ENCODE peak calls at places on chromosomes 6 and 20, in nine cellular contexts. G is HT1080; L is stimulated activated effector memory CD8-positive, alpha-beta T cell treated with anti-CD3 and anti-CD28 coated beads, Interleukin-12 subunit alpha, Interleukin-12 subunit beta, amount 100 ng/mL, for 72 hours; U is CD4-positive, alpha-beta memory T cell; M is putamen; Y is GM04504; J is AG08396; N is C1 segment of cervical spinal cord; I is activated CD4-positive, alpha-beta T cell treated with anti-CD3 and anti-CD28 coated beads, Interleukin-2, amount 10 ng/mL, durations not matched to agents 7 days and 5 days. D is an unnamed sample.

GRCh38 chr6:106060167-106060566 is 26.0 kb upstream of the PRDM1 start:
- DNase-seq in Y (no peak), U (no peak), M (no peak), J (no peak), G (no peak), L (no peak), N (no peak), I (no peak), D (no peak)

GRCh38 chr20:214383-214782 is 12.7 kb upstream of the DEFB129 start:
- DNase-seq in U (no peak), J (no peak), Y (no peak), L (no peak), I (no peak), M (no peak), N (no peak), G (no peak), D (no peak)

GRCh38 chr6:14119764-14120163 is 2.2 kb downstream of the CD83 start:
- DNase-seq in J (no peak), M (no peak), N (no peak), G (no peak), Y (no peak), I (no peak), U (no peak), L (no peak), D (no peak)

GRCh38 chr6:81786159-81786558 is 33.7 kb upstream of the TENT5A start:
- DNase-seq in L (no peak), N (no peak), G (no peak), U (no peak), Y (no peak), M (no peak), J (no peak), I (no peak), D (peak)

GRCh38 chr6:28940859-28941680 is 17.3 kb upstream of the TRIM27 start:
- DNase-seq in N (peak), U (peak), G (peak), I (peak), Y (no peak), M (peak), L (peak), J (peak), D (peak)

GRCh38 chr6:136920216-136920857 is 1.8 kb upstream of the SLC35D3 start:
- DNase-seq in I (no peak), G (no peak), Y (no peak), J (no peak), N (no peak), U (no peak), L (no peak), M (no peak), D (no peak)

GRCh38 chr6:11815231-11815630 is 36.6 kb upstream of the ADTRP start:
- DNase-seq in L (no peak), M (no peak), Y (no peak), J (peak), I (no peak), G (peak), U (no peak), N (no peak), D (no peak)

GRCh38 chr20:50333131-50333530 is 142.5 kb downstream of the CEBPB start:
- DNase-seq in U (no peak), N (no peak), L (no peak), M (no peak), J (no peak), Y (no peak), I (no peak), G (no peak), D (no peak)

GRCh38 chr6:79672631-79673065 is 41.5 kb downstream of the SH3BGRL2 start:
- DNase-seq in Y (no peak), J (peak), U (no peak), G (peak), M (peak), L (no peak), I (no peak), N (no peak), D (peak)

GRCh38 chr6:161076211-161076677 is 84.7 kb downstream of the MAP3K4 start:
- DNase-seq in M (no peak), J (no peak), I (no peak), L (no peak), Y (no peak), U (peak), G (no peak), N (no peak), D (no peak)

GRCh38 chr20:47927385-47927851 is 142.1 kb upstream of the SULF2 start:
- DNase-seq in U (no peak), J (no peak), Y (no peak), N (no peak), L (no peak), G (peak), M (no peak), I (no peak), D (peak)

GRCh38 chr6:62286470-62286843 is 432 bp upstream of the KHDRBS2 start:
- DNase-seq in M (no peak), Y (no peak), U (no peak), N (no peak), I (no peak), L (no peak), J (no peak), G (no peak), D (no peak)

GRCh38 chr20:2386516-2387179 is 5.9 kb downstream of the TGM6 start:
- DNase-seq in M (no peak), I (no peak), N (no peak), L (no peak), G (peak), J (no peak), U (no peak), Y (no peak), D (peak)

GRCh38 chr6:169830876-169831275 is 79.5 kb downstream of the ERMARD start:
- DNase-seq in N (no peak), G (no peak), Y (no peak), I (no peak), L (no peak), U (no peak), J (no peak), M (no peak), D (no peak)

GRCh38 chr20:34663213-34663943 is 13.5 kb downstream of the PIGU start:
- DNase-seq in U (no peak), M (no peak), L (no peak), I (no peak), J (no peak), N (no peak), Y (peak), G (no peak), D (no peak)

GRCh38 chr6:148739822-148740128 is 7.1 kb upstream of the UST start:
- DNase-seq in I (peak), J (no peak), L (no peak), M (no peak), U (no peak), G (no peak), N (no peak), Y (no peak), D (no peak)

GRCh38 chr6:107991061-107991460 is 33.1 kb upstream of the SEC63 start:
- DNase-seq in J (no peak), G (no peak), M (no peak), N (no peak), U (no peak), I (no peak), L (no peak), Y (no peak), D (no peak)

GRCh38 chr20:54063998-54064676 is 6.3 kb downstream of the BCAS1 start:
- DNase-seq in Y (no peak), U (no peak), G (no peak), J (no peak), L (peak), I (no peak), N (no peak), M (no peak), D (no peak)

GRCh38 chr6:21355638-21356037 is 237.9 kb upstream of the SOX4 start:
- DNase-seq in U (no peak), J (no peak), N (no peak), L (no peak), G (no peak), Y (no peak), I (no peak), M (no peak), D (no peak)

GRCh38 chr6:134510121-134510520 is 192.2 kb upstream of the SGK1 start:
- DNase-seq in G (no peak), U (no peak), M (no peak), Y (no peak), J (no peak), L (no peak), N (no peak), I (no peak), D (no peak)

GRCh38 chr6:165922309-165922794 is 245.3 kb downstream of the TBXT start:
- DNase-seq in J (no peak), G (peak), L (no peak), N (no peak), U (no peak), I (no peak), M (no peak), Y (no peak), D (peak)

GRCh38 chr20:33287884-33288283 is 4.9 kb downstream of the BPIFB1 start:
- DNase-seq in M (no peak), U (no peak), N (no peak), L (no peak), J (no peak), Y (no peak), G (no peak), I (no peak), D (no peak)

GRCh38 chr20:32574296-32575226 is 10.6 kb downstream of the NOL4L start:
- DNase-seq in Y (peak), U (peak), L (no peak), I (no peak), J (peak), M (no peak), G (peak), N (no peak), D (peak)

GRCh38 chr6:14865609-14866100 is 380.2 kb upstream of the JARID2 start:
- DNase-seq in U (no peak), L (no peak), G (peak), J (no peak), Y (no peak), M (no peak), I (no peak), N (no peak), D (peak)

GRCh38 chr6:106094964-106095335 is 8.8 kb downstream of the PRDM1 start:
- DNase-seq in N (no peak), J (no peak), G (no peak), Y (no peak), L (no peak), I (no peak), M (no peak), U (no peak), D (no peak)

GRCh38 chr6:157912326-157912725 is 69.3 kb upstream of the SYNJ2 start:
- DNase-seq in M (peak), J (peak), G (peak), U (no peak), L (no peak), I (no peak), Y (peak), N (no peak), D (peak)

GRCh38 chr20:36097331-36097730 is 57.2 kb upstream of the EPB41L1 start:
- DNase-seq in U (no peak), M (no peak), I (no peak), J (no peak), L (no peak), G (no peak), Y (no peak), N (no peak), D (no peak)

GRCh38 chr20:24164360-24164759 is 175.8 kb upstream of the GGTLC1 start:
- DNase-seq in G (peak), N (no peak), U (no peak), M (no peak), L (peak), Y (no peak), J (no peak), I (peak), D (peak)

GRCh38 chr6:15427360-15428070 is 181.6 kb downstream of the JARID2 start:
- DNase-seq in N (no peak), Y (no peak), J (peak), M (no peak), G (peak), U (no peak), I (no peak), L (no peak), D (peak)

GRCh38 chr20:6045566-6045965 is 8.3 kb downstream of the LRRN4 start:
- DNase-seq in L (no peak), Y (no peak), I (no peak), J (peak), M (no peak), N (no peak), U (no peak), G (no peak), D (peak)

GRCh38 chr6:23446394-23447001 is 679.5 kb upstream of the NRSN1 start:
- DNase-seq in M (peak), G (peak), Y (peak), L (no peak), I (no peak), J (peak), U (no peak), N (no peak), D (peak)